ENCODE peak calls at places on chromosome 22, in eight cellular contexts. I, H, P, C, T, J, Q and M are unnamed samples.

GRCh38 chr22:28231423-28231822 is 312.4 kb upstream of the PITPNB start:
- DNase-seq in I (no peak), H (no peak), P (no peak), C (no peak), T (no peak), J (peak), Q (peak), M (no peak)

GRCh38 chr22:30902496-30903357 is 65.8 kb downstream of the MORC2 start:
- DNase-seq in I (no peak), H (no peak), P (no peak), C (no peak), T (no peak), J (peak), Q (peak), M (peak)

GRCh38 chr22:16801571-16801970 is 23.6 kb downstream of the XKR3 start:
- DNase-seq in I (no peak), H (no peak), P (no peak), C (no peak), T (no peak), J (no peak), Q (no peak), M (no peak)

GRCh38 chr22:23397618-23398567 is 182.2 kb downstream of the IGLL1 start:
- DNase-seq in I (no peak), H (no peak), P (no peak), C (no peak), T (no peak), J (no peak), Q (no peak), M (no peak)

GRCh38 chr22:43169310-43170130 is 17.4 kb downstream of the TTLL12 start:
- DNase-seq in I (no peak), H (no peak), P (no peak), C (no peak), T (no peak), J (no peak), Q (no peak), M (no peak)

GRCh38 chr22:21449531-21450319 is 17.5 kb upstream of the TMEM191C start:
- DNase-seq in I (no peak), H (no peak), P (no peak), C (no peak), T (no peak), J (no peak), Q (peak), M (no peak)

GRCh38 chr22:45268167-45268957 is 16.4 kb upstream of the UPK3A start:
- DNase-seq in I (no peak), H (no peak), P (no peak), C (no peak), T (no peak), J (no peak), Q (peak), M (no peak)

GRCh38 chr22:21760640-21761039 is 25.0 kb upstream of the YPEL1 start:
- DNase-seq in I (no peak), H (peak), P (peak), C (no peak), T (no peak), J (peak), Q (peak), M (no peak)

GRCh38 chr22:36770946-36771340 is 5.0 kb downstream of the IFT27 start:
- DNase-seq in I (no peak), H (no peak), P (no peak), C (no peak), T (no peak), J (no peak), Q (no peak), M (no peak)

GRCh38 chr22:27786253-27786898 is 15.2 kb downstream of the MN1 start:
- DNase-seq in I (no peak), H (no peak), P (no peak), C (no peak), T (no peak), J (no peak), Q (no peak), M (no peak)

GRCh38 chr22:20530368-20531153 is 23.2 kb downstream of the MED15 start:
- DNase-seq in I (no peak), H (peak), P (no peak), C (peak), T (no peak), J (no peak), Q (peak), M (no peak)

GRCh38 chr22:44396021-44396726 is 83.4 kb upstream of the SHISAL1 start:
- DNase-seq in I (no peak), H (no peak), P (no peak), C (no peak), T (no peak), J (no peak), Q (no peak), M (no peak)

GRCh38 chr22:22397875-22398524 is 110.5 kb downstream of the ZNF280B start:
- DNase-seq in I (no peak), H (no peak), P (no peak), C (no peak), T (no peak), J (no peak), Q (no peak), M (no peak)

GRCh38 chr22:21921729-21922128 is 30.9 kb downstream of the PPM1F start:
- DNase-seq in I (no peak), H (no peak), P (no peak), C (no peak), T (no peak), J (no peak), Q (no peak), M (no peak)

GRCh38 chr22:40799008-40799407 is 20.1 kb downstream of the SLC25A17 start:
- DNase-seq in I (no peak), H (no peak), P (no peak), C (no peak), T (no peak), J (no peak), Q (no peak), M (no peak)

GRCh38 chr22:47199949-47200272 is 437.5 kb downstream of the TBC1D22A start:
- DNase-seq in I (no peak), H (no peak), P (no peak), C (no peak), T (no peak), J (no peak), Q (no peak), M (no peak)

GRCh38 chr22:47199261-47199948 is 437.0 kb downstream of the TBC1D22A start:
- DNase-seq in I (no peak), H (no peak), P (no peak), C (no peak), T (no peak), J (no peak), Q (no peak), M (no peak)

GRCh38 chr22:47198801-47199251 is 436.4 kb downstream of the TBC1D22A start:
- DNase-seq in I (no peak), H (no peak), P (no peak), C (no peak), T (no peak), J (no peak), Q (no peak), M (no peak)

GRCh38 chr22:47201186-47201995 is 438.9 kb downstream of the TBC1D22A start:
- DNase-seq in I (no peak), H (no peak), P (no peak), C (no peak), T (no peak), J (no peak), Q (no peak), M (no peak)

GRCh38 chr22:47200273-47201051 is 438.0 kb downstream of the TBC1D22A start:
- DNase-seq in I (no peak), H (no peak), P (no peak), C (no peak), T (no peak), J (peak), Q (peak), M (no peak)
- TF ChIP-seq CTCF in I (no peak), H (no peak), P (no peak), C (no peak), T (no peak), J (peak), Q (no peak), M (no peak)

DNA sequence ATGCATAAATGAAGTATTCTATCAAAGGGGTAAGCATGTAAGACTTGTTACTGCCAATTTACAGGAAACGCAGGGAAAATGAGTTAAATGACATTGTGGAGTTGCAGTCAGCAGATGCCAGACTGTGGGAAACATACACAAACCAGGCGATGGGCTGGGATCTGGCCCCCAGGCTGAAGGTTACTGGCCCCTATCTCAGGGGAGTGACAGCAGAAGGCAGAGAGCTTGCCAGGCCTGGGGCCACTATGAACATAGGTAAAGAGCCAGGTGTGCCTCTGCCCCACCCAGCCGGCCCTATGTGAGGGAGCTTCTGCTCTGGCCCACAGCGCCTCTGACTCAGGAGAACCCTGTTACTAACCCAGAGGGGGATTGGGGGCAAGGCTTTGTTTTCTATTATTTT is 26.1 kb upstream of the SLC25A1 start:
- DNase-seq in I (no peak), H (no peak), P (no peak), C (no peak), T (no peak), J (no peak), Q (no peak), M (no peak)
- TF ChIP-seq CTCF in I (no peak), H (no peak), P (no peak), C (no peak), T (no peak), J (no peak), Q (no peak), M (no peak)

GRCh38 chr22:29310863-29311339 is 4.5 kb downstream of the GAS2L1 start:
- DNase-seq in I (no peak), H (peak), P (peak), C (peak), T (no peak), J (peak), Q (peak), M (peak)
- TF ChIP-seq CTCF in I (no peak), H (no peak), P (no peak), C (no peak), T (no peak), J (no peak), Q (no peak), M (no peak)

GRCh38 chr22:38148252-38148651 is 33.4 kb downstream of the PLA2G6 start:
- DNase-seq in I (no peak), H (peak), P (peak), C (peak), T (no peak), J (peak), Q (peak), M (no peak)
- TF ChIP-seq CTCF in I (no peak), H (no peak), P (no peak), C (no peak), T (no peak), J (no peak), Q (no peak), M (no peak)

GRCh38 chr22:39349967-39350802 is at the start of gene SYNGR1:
- DNase-seq in I (no peak), H (no peak), P (no peak), C (no peak), T (no peak), J (no peak), Q (no peak), M (no peak)
- TF ChIP-seq CTCF in I (no peak), H (no peak), P (peak), C (no peak), T (no peak), J (no peak), Q (peak), M (no peak)

GRCh38 chr22:24474649-24475048 is 20.5 kb upstream of the UPB1 start:
- DNase-seq in I (no peak), H (no peak), P (no peak), C (no peak), T (no peak), J (no peak), Q (peak), M (no peak)

GRCh38 chr22:24471570-24471969 is 23.6 kb upstream of the UPB1 start:
- DNase-seq in I (no peak), H (no peak), P (peak), C (no peak), T (no peak), J (peak), Q (peak), M (no peak)

GRCh38 chr22:24473278-24473677 is 21.9 kb upstream of the UPB1 start:
- DNase-seq in I (no peak), H (no peak), P (no peak), C (no peak), T (no peak), J (no peak), Q (no peak), M (no peak)

GRCh38 chr22:24474221-24474620 is 20.9 kb upstream of the UPB1 start:
- DNase-seq in I (no peak), H (peak), P (peak), C (peak), T (no peak), J (peak), Q (peak), M (no peak)
- TF ChIP-seq CTCF in I (no peak), H (no peak), P (no peak), C (no peak), T (no peak), J (no peak), Q (no peak), M (no peak)

DNA sequence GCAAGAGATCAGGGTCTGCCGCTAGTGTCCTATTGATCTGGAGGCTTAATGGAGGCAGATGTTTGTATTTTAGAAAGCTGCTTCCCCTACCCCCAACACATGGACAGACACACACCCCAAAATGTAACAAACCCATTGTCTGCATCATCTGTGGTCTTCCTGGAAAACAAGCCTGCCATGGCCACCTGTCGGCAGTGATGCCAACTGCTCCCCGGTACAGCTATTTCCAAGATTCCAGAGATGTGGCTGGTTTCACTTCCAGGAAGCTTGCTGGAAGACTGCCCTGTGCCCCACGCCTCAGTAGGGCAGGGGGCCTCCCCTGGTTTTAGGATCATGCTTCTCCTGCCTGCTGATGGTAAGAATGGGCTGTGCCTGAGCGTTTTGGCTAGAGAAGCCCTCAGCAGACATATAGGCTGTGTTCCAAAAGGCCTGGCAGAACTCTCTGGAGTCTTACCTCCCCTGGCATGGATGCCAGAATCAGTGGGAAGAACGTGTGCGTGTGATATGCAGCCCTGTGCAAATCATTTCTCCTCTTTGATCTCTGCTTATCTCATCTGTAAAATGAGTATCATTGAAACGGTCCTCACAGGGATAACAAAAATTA is 108.6 kb downstream of the FBXO7 start:
- DNase-seq in I (no peak), H (no peak), P (no peak), C (no peak), T (no peak), J (no peak), Q (no peak), M (no peak)
- TF ChIP-seq CTCF in I (no peak), H (no peak), P (no peak), C (no peak), T (no peak), J (no peak), Q (no peak), M (no peak)

GRCh38 chr22:47452184-47452583 is 689.7 kb downstream of the TBC1D22A start:
- DNase-seq in I (no peak), H (no peak), P (no peak), C (peak), T (no peak), J (no peak), Q (no peak), M (no peak)
- TF ChIP-seq CTCF in I (peak), H (no peak), P (no peak), C (peak), T (no peak), J (peak), Q (no peak), M (no peak)